ENCODE peak calls at places on chromosomes 13 and 19, in ten cellular contexts. A is DND-41, E is astrocyte, X is endothelial cell of umbilical vein, I is H1, U is keratinocyte, S is mammary epithelial cell, B is HepG2, C is neural progenitor cell, Y is GM23248. D is an unnamed sample.

GRCh38 chr13:23140492-23140891 is 40.3 kb upstream of the SGCG start:
- DNase-seq in A (no peak), E (no peak), X (no peak), I (no peak), U (no peak), S (no peak), B (no peak), C (no peak), Y (peak), D (no peak)

GRCh38 chr19:42468273-42468796 is 25.6 kb upstream of the CXCL17 start:
- DNase-seq in A (no peak), E (peak), X (no peak), I (no peak), U (peak), S (peak), B (no peak), C (no peak), Y (peak), D (peak)

GRCh38 chr13:101127741-101128353 is 288.5 kb downstream of the NALCN start:
- DNase-seq in A (peak), E (peak), X (peak), I (no peak), U (no peak), S (peak), B (peak), C (peak), Y (peak), D (peak)

GRCh38 chr13:97278395-97279078 is 56.4 kb downstream of the MBNL2 start:
- DNase-seq in A (no peak), E (peak), X (no peak), I (no peak), U (no peak), S (peak), B (no peak), C (no peak), Y (peak), D (peak)

GRCh38 chr13:77176350-77176749 is 149.4 kb upstream of the FBXL3 start:
- DNase-seq in A (no peak), E (peak), X (no peak), I (no peak), U (no peak), S (peak), B (peak), C (no peak), Y (peak), D (peak)

GRCh38 chr19:35404879-35405622 is 34.2 kb downstream of the GPR42 start:
- DNase-seq in A (no peak), E (peak), X (no peak), I (no peak), U (peak), S (peak), B (peak), C (peak), Y (peak), D (peak)

GRCh38 chr13:25971499-25972145 is 80.2 kb downstream of the SHISA2 start:
- DNase-seq in A (peak), E (no peak), X (no peak), I (no peak), U (no peak), S (no peak), B (no peak), C (peak), Y (no peak), D (no peak)

GRCh38 chr19:11281336-11282049 is 14.5 kb upstream of the TSPAN16 start:
- DNase-seq in A (no peak), E (no peak), X (no peak), I (no peak), U (no peak), S (peak), B (no peak), C (no peak), Y (no peak), D (no peak)

GRCh38 chr19:22935151-22935550 is 67.8 kb downstream of the ZNF728 start:
- DNase-seq in A (no peak), E (no peak), X (no peak), I (no peak), U (no peak), S (peak), B (no peak), C (no peak), Y (no peak), D (no peak)

GRCh38 chr13:30880756-30881155 is 25.3 kb upstream of the MEDAG start:
- DNase-seq in A (no peak), E (peak), X (peak), I (no peak), U (no peak), S (peak), B (peak), C (no peak), Y (peak), D (peak)

GRCh38 chr19:44003461-44004134 is 841 bp downstream of the ZNF230 start:
- DNase-seq in A (peak), E (no peak), X (peak), I (no peak), U (no peak), S (peak), B (peak), C (peak), Y (peak), D (no peak)
- H3K9ac ChIP-seq in A (peak), E (peak), X (peak), I (no peak), U (peak), S (peak), B (peak), C (no peak), Y (peak), D (peak)

DNA sequence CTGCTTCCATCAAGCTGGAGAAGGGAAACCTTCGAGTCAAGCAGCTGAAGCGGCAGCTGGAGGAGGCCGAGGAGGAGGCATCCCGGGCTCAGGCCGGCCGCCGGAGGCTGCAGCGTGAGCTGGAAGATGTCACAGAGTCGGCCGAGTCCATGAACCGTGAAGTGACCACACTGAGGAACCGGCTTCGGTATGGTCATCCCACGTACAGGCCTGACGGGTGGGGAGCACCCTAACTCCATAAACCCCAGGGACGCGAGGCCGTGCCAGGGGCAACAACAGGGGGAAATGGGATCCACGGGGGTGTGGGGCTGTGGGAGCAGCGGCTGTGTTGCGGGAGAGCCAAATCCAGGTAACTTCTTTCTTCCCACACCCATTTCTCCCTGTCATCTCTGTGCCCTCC is 20.2 kb downstream of the KCNC3 start:
- DNase-seq in A (no peak), E (no peak), X (no peak), I (no peak), U (no peak), S (no peak), B (no peak), C (no peak), Y (no peak), D (no peak)
- TF ChIP-seq EZH2 in A (no peak), E (no peak), X (no peak), I (no peak), U (no peak), S (no peak), B (no peak), C (no peak), Y (no peak), D (no peak)

DNA sequence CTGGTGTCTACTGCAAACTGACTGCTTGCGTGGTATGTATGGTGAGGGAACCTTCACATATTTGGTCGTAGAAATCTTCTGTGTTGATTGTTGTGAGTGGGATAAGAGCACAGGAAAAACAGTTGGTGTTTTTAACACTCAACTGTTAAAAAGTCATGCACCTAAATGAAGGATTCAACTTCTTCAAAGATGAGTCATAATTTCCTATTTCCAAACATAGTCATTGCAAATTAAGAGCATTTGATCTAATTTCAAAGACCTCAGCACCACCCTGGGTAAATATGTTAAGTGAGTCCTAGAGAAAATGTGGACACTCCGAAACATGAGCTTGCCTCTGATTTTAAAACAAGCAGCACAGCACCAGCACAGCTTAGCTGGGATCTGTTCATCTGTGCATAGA is 840.2 kb downstream of the UQCRFS1 start:
- DNase-seq in A (no peak), E (no peak), X (no peak), I (no peak), U (no peak), S (no peak), B (no peak), C (no peak), Y (no peak), D (no peak)
- H3K9ac ChIP-seq in A (no peak), E (no peak), X (no peak), I (no peak), U (no peak), S (no peak), B (no peak), C (no peak), Y (no peak), D (no peak)

GRCh38 chr13:78608254-78608704 is 4.9 kb upstream of the POU4F1 start:
- DNase-seq in A (no peak), E (no peak), X (no peak), I (no peak), U (no peak), S (no peak), B (no peak), C (peak), Y (no peak), D (no peak)

GRCh38 chr13:78610381-78610883 is 7.1 kb upstream of the POU4F1 start:
- DNase-seq in A (no peak), E (no peak), X (no peak), I (no peak), U (no peak), S (no peak), B (no peak), C (no peak), Y (no peak), D (peak)

GRCh38 chr13:78611040-78611439 is 7.7 kb upstream of the POU4F1 start:
- DNase-seq in A (no peak), E (no peak), X (no peak), I (no peak), U (no peak), S (no peak), B (no peak), C (no peak), Y (no peak), D (no peak)

GRCh38 chr13:78608705-78609463 is 5.5 kb upstream of the POU4F1 start:
- DNase-seq in A (no peak), E (no peak), X (peak), I (no peak), U (no peak), S (no peak), B (no peak), C (peak), Y (peak), D (peak)

DNA sequence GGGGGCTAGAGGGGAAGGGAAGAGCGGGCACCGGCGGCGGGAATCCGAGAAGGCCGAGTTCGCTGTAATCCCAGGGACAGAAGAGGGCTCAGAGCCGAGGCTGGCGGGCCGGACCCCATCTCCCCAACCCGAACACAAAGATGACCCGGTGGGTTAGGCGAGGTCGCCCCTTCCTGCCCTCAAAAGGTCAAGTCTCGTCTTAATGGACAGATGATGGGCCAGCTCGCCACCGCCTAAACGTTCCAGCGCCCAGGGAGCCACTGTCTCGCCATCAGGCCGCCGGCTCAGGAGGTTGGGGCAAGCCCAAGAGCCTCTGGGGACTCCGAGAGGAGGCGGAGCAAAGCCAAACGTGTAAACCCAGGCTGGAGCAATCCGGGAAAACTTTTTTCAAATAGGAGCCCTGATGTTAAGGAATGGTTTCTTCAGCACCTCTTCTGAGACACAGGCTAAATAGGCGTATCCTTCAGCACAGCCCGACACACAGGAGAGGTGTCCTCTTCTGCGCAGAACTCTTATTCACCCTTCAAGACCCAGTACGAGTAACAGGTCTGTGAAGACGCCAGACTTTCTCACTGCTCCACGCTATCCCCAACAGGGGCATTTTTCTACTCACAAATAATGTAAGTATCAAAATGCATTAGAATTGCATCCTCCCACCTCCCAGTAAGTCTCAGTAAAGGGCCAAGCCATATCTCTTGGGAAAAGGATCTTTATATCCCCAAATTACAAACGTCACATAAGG is 6.3 kb upstream of the POU4F1 start:
- DNase-seq in A (no peak), E (no peak), X (peak), I (no peak), U (no peak), S (no peak), B (no peak), C (peak), Y (peak), D (no peak)
- TF ChIP-seq EZH2 in A (no peak), E (peak), X (peak), I (peak), U (peak), S (peak), B (no peak), C (peak), Y (peak), D (peak)

GRCh38 chr13:114017966-114018365 is 44.1 kb upstream of the C13orf46 start:
- DNase-seq in A (no peak), E (no peak), X (no peak), I (no peak), U (no peak), S (no peak), B (no peak), C (no peak), Y (no peak), D (no peak)

GRCh38 chr13:114018461-114019055 is 44.7 kb upstream of the C13orf46 start:
- DNase-seq in A (no peak), E (no peak), X (no peak), I (no peak), U (no peak), S (no peak), B (no peak), C (no peak), Y (no peak), D (no peak)

GRCh38 chr13:114016321-114017027 is 42.6 kb upstream of the C13orf46 start:
- DNase-seq in A (no peak), E (no peak), X (no peak), I (no peak), U (no peak), S (no peak), B (no peak), C (no peak), Y (no peak), D (no peak)

GRCh38 chr13:114015608-114016295 is 41.9 kb upstream of the C13orf46 start:
- DNase-seq in A (no peak), E (no peak), X (no peak), I (no peak), U (peak), S (peak), B (no peak), C (no peak), Y (peak), D (peak)

DNA sequence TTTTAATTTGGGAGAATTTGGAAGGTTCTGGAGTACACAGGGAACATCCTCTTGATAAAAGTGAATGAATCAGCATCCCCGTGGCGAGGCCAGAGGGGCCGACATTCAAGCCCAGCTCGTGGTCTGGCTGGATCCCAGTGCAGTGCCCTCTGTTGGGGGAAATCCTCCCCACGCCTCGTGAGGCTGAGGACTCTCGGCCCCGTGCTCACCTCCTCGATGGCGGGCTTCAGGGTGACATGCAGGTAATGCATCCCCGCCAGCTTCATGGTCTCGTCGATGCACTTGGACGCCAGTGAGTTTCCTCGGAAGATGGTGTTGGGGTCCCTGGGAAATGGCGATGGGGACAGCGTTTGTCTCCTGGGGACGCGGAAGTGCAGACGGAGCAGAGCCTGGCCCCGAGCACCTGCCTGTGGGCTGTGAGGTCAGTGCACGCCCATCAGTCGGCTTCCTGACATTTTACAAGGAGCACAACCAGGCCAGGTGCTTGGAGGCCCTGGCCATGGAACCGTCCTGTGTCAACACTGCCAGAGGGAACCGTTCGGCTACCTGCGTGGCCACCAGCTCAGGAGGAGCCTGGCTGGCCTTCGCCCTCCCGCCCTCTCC is 43.3 kb upstream of the C13orf46 start:
- DNase-seq in A (no peak), E (no peak), X (no peak), I (no peak), U (no peak), S (no peak), B (no peak), C (peak), Y (peak), D (peak)
- H3K9ac ChIP-seq in A (no peak), E (no peak), X (no peak), I (no peak), U (no peak), S (no peak), B (no peak), C (no peak), Y (no peak), D (no peak)

GRCh38 chr13:99895428-99895998 is 76.1 kb downstream of the ZIC5 start:
- DNase-seq in A (no peak), E (no peak), X (peak), I (no peak), U (no peak), S (no peak), B (no peak), C (peak), Y (peak), D (no peak)
- TF ChIP-seq EZH2 in A (no peak), E (peak), X (peak), I (peak), U (peak), S (peak), B (no peak), C (peak), Y (peak), D (peak)

GRCh38 chr13:46542833-46543232 is 10.1 kb upstream of the LRCH1 start:
- DNase-seq in A (peak), E (no peak), X (no peak), I (no peak), U (no peak), S (no peak), B (no peak), C (no peak), Y (no peak), D (no peak)
- H3K9ac ChIP-seq in A (no peak), E (no peak), X (no peak), I (no peak), U (no peak), S (no peak), B (no peak), C (no peak), Y (no peak), D (no peak)

D was measured in fibroblast of lung.